ENCODE peak calls at places on chromosomes 3 and 15, in eight cellular contexts. One of them, this sample, is unnamed.

GRCh38 chr3:67516496-67516895 is 137.9 kb downstream of the SUCLG2 start:
- DNase-seq in endothelial cell of umbilical vein: no peak
- DNase-seq in prostate gland: peak; percentile 10
- DNase-seq in brain microvascular endothelial cell: no peak
- DNase-seq in IMR-90: no peak
- DNase-seq in transverse colon: no peak
- DNase-seq in lung: no peak
- DNase-seq in neural progenitor cell: no peak
- DNase-seq in this sample: no peak

GRCh38 chr3:7371693-7372572 is 511.0 kb downstream of the GRM7 start:
- DNase-seq in endothelial cell of umbilical vein: no peak
- DNase-seq in prostate gland: no peak
- DNase-seq in brain microvascular endothelial cell: no peak
- DNase-seq in IMR-90: no peak
- DNase-seq in transverse colon: no peak
- DNase-seq in lung: no peak
- DNase-seq in neural progenitor cell: no peak
- DNase-seq in this sample: no peak

GRCh38 chr3:146589899-146590508 is 15.1 kb downstream of the PLSCR5 start:
- DNase-seq in endothelial cell of umbilical vein: peak; percentile 67
- DNase-seq in prostate gland: peak; percentile 18
- DNase-seq in brain microvascular endothelial cell: peak; percentile 63
- DNase-seq in IMR-90: peak; percentile 52
- DNase-seq in transverse colon: peak; percentile 12
- DNase-seq in lung: no peak
- DNase-seq in neural progenitor cell: peak; percentile 42
- DNase-seq in this sample: peak; percentile 28

GRCh38 chr3:23648326-23648964 is 157.3 kb upstream of the UBE2E1 start:
- DNase-seq in endothelial cell of umbilical vein: peak; percentile 26
- DNase-seq in prostate gland: no peak
- DNase-seq in brain microvascular endothelial cell: no peak
- DNase-seq in IMR-90: peak; percentile 58
- DNase-seq in transverse colon: no peak
- DNase-seq in lung: peak; percentile 24
- DNase-seq in neural progenitor cell: peak; percentile 66
- DNase-seq in this sample: peak; percentile 68

GRCh38 chr3:2862366-2862765 is 247.8 kb downstream of the IL5RA start:
- DNase-seq in endothelial cell of umbilical vein: no peak
- DNase-seq in prostate gland: no peak
- DNase-seq in brain microvascular endothelial cell: no peak
- DNase-seq in IMR-90: no peak
- DNase-seq in transverse colon: no peak
- DNase-seq in lung: no peak
- DNase-seq in neural progenitor cell: no peak
- DNase-seq in this sample: no peak

GRCh38 chr3:170023165-170023564 is 14.6 kb upstream of the GPR160 start:
- DNase-seq in endothelial cell of umbilical vein: no peak
- DNase-seq in prostate gland: no peak
- DNase-seq in brain microvascular endothelial cell: no peak
- DNase-seq in IMR-90: no peak
- DNase-seq in transverse colon: no peak
- DNase-seq in lung: no peak
- DNase-seq in neural progenitor cell: no peak
- DNase-seq in this sample: no peak

GRCh38 chr15:33160054-33160453 is 34.5 kb downstream of the FMN1 start:
- DNase-seq in endothelial cell of umbilical vein: no peak
- DNase-seq in prostate gland: no peak
- DNase-seq in brain microvascular endothelial cell: no peak
- DNase-seq in IMR-90: no peak
- DNase-seq in transverse colon: no peak
- DNase-seq in lung: no peak
- DNase-seq in neural progenitor cell: no peak
- DNase-seq in this sample: peak; percentile 20

GRCh38 chr3:143168518-143169192 is 49.1 kb downstream of the CHST2 start:
- DNase-seq in endothelial cell of umbilical vein: peak; percentile 47
- DNase-seq in prostate gland: no peak
- DNase-seq in brain microvascular endothelial cell: peak; percentile 68
- DNase-seq in IMR-90: peak; percentile 44
- DNase-seq in transverse colon: no peak
- DNase-seq in lung: no peak
- DNase-seq in neural progenitor cell: no peak
- DNase-seq in this sample: peak; percentile 19

GRCh38 chr15:74460298-74460697 is 662 bp downstream of the UBL7 start:
- DNase-seq in endothelial cell of umbilical vein: no peak
- DNase-seq in prostate gland: no peak
- DNase-seq in brain microvascular endothelial cell: no peak
- DNase-seq in IMR-90: no peak
- DNase-seq in transverse colon: no peak
- DNase-seq in lung: no peak
- DNase-seq in neural progenitor cell: no peak
- DNase-seq in this sample: no peak

GRCh38 chr3:98971183-98971681 is 69.7 kb upstream of the DCBLD2 start:
- DNase-seq in endothelial cell of umbilical vein: peak; percentile 88
- DNase-seq in prostate gland: no peak
- DNase-seq in brain microvascular endothelial cell: peak; percentile 79
- DNase-seq in IMR-90: peak; percentile 95
- DNase-seq in transverse colon: no peak
- DNase-seq in lung: no peak
- DNase-seq in neural progenitor cell: no peak
- DNase-seq in this sample: peak; percentile 89

GRCh38 chr15:53675832-53676231 is 83.6 kb downstream of the WDR72 start:
- DNase-seq in endothelial cell of umbilical vein: no peak
- DNase-seq in prostate gland: no peak
- DNase-seq in brain microvascular endothelial cell: no peak
- DNase-seq in IMR-90: no peak
- DNase-seq in transverse colon: no peak
- DNase-seq in lung: no peak
- DNase-seq in neural progenitor cell: no peak
- DNase-seq in this sample: no peak

GRCh38 chr15:96347181-96348111 is 16.9 kb downstream of the NR2F2 start:
- DNase-seq in endothelial cell of umbilical vein: peak; percentile 86
- DNase-seq in prostate gland: no peak
- DNase-seq in brain microvascular endothelial cell: peak; percentile 40
- DNase-seq in IMR-90: no peak
- DNase-seq in transverse colon: no peak
- DNase-seq in lung: no peak
- DNase-seq in neural progenitor cell: peak; percentile 86
- DNase-seq in this sample: no peak

GRCh38 chr3:52845691-52846426 is 11.0 kb upstream of the MUSTN1 start:
- DNase-seq in endothelial cell of umbilical vein: no peak
- DNase-seq in prostate gland: no peak
- DNase-seq in brain microvascular endothelial cell: no peak
- DNase-seq in IMR-90: no peak
- DNase-seq in transverse colon: no peak
- DNase-seq in lung: no peak
- DNase-seq in neural progenitor cell: peak; percentile 19
- DNase-seq in this sample: peak; percentile 28

GRCh38 chr3:15815696-15816095 is 17.9 kb upstream of the ANKRD28 start:
- DNase-seq in endothelial cell of umbilical vein: peak; percentile 61
- DNase-seq in prostate gland: no peak
- DNase-seq in brain microvascular endothelial cell: no peak
- DNase-seq in IMR-90: peak; percentile 88
- DNase-seq in transverse colon: no peak
- DNase-seq in lung: no peak
- DNase-seq in neural progenitor cell: peak; percentile 17
- DNase-seq in this sample: peak; percentile 81

GRCh38 chr15:71049706-71050422 is 65.4 kb upstream of the THSD4 start:
- DNase-seq in endothelial cell of umbilical vein: no peak
- DNase-seq in prostate gland: no peak
- DNase-seq in brain microvascular endothelial cell: no peak
- DNase-seq in IMR-90: peak; percentile 68
- DNase-seq in transverse colon: no peak
- DNase-seq in lung: no peak
- DNase-seq in neural progenitor cell: peak; percentile 35
- DNase-seq in this sample: no peak
- TF ChIP-seq CTCF in endothelial cell of umbilical vein: no peak
- TF ChIP-seq CTCF in prostate gland: no peak
- TF ChIP-seq CTCF in brain microvascular endothelial cell: no peak
- TF ChIP-seq CTCF in IMR-90: no peak
- TF ChIP-seq CTCF in transverse colon: no peak
- TF ChIP-seq CTCF in lung: no peak
- TF ChIP-seq CTCF in neural progenitor cell: no peak
- TF ChIP-seq CTCF in this sample: no peak

GRCh38 chr3:150355581-150355980 is 52.5 kb upstream of the TSC22D2 start:
- DNase-seq in endothelial cell of umbilical vein: no peak
- DNase-seq in prostate gland: no peak
- DNase-seq in brain microvascular endothelial cell: no peak
- DNase-seq in IMR-90: no peak
- DNase-seq in transverse colon: no peak
- DNase-seq in lung: no peak
- DNase-seq in neural progenitor cell: no peak
- DNase-seq in this sample: no peak

GRCh38 chr3:150349314-150350097 is 58.6 kb upstream of the TSC22D2 start:
- DNase-seq in endothelial cell of umbilical vein: no peak
- DNase-seq in prostate gland: no peak
- DNase-seq in brain microvascular endothelial cell: no peak
- DNase-seq in IMR-90: no peak
- DNase-seq in transverse colon: no peak
- DNase-seq in lung: peak; percentile 38
- DNase-seq in neural progenitor cell: peak; percentile 63
- DNase-seq in this sample: peak; percentile 28

GRCh38 chr3:150352931-150353330 is 55.2 kb upstream of the TSC22D2 start:
- DNase-seq in endothelial cell of umbilical vein: no peak
- DNase-seq in prostate gland: no peak
- DNase-seq in brain microvascular endothelial cell: no peak
- DNase-seq in IMR-90: no peak
- DNase-seq in transverse colon: no peak
- DNase-seq in lung: no peak
- DNase-seq in neural progenitor cell: no peak
- DNase-seq in this sample: no peak

GRCh38 chr3:150348500-150348899 is 59.6 kb upstream of the TSC22D2 start:
- DNase-seq in endothelial cell of umbilical vein: peak; percentile 81
- DNase-seq in prostate gland: no peak
- DNase-seq in brain microvascular endothelial cell: peak; percentile 92
- DNase-seq in IMR-90: peak; percentile 91
- DNase-seq in transverse colon: peak; percentile 29
- DNase-seq in lung: no peak
- DNase-seq in neural progenitor cell: no peak
- DNase-seq in this sample: peak; percentile 91

DNA sequence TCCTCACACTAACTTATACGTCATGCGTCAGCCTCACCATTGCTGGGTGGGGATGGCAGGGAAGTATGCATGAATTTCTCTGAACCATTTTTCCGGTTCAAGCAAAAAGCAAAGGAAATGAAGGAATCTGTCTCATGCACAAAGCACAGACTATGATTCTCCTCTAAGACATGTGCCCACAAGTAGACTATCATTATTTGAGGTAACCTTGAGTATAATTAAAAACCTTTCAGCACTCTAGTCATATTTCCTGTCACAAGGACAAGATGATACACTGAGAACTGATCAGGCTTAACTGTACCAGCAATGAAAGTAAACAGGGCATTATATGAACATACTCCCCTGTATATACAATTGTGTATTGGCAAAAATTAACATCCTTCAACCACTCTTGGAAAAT is 56.7 kb upstream of the TSC22D2 start:
- DNase-seq in endothelial cell of umbilical vein: peak; percentile 11
- DNase-seq in prostate gland: no peak
- DNase-seq in brain microvascular endothelial cell: no peak
- DNase-seq in IMR-90: no peak
- DNase-seq in transverse colon: no peak
- DNase-seq in lung: no peak
- DNase-seq in neural progenitor cell: no peak
- DNase-seq in this sample: no peak
- H3K4me3 ChIP-seq in endothelial cell of umbilical vein: no peak overlapping the region
- H3K4me3 ChIP-seq in prostate gland: no peak overlapping the region
- H3K4me3 ChIP-seq in brain microvascular endothelial cell: no peak overlapping the region
- H3K4me3 ChIP-seq in IMR-90: no peak overlapping the region
- H3K4me3 ChIP-seq in transverse colon: no peak overlapping the region
- H3K4me3 ChIP-seq in lung: no peak overlapping the region
- H3K4me3 ChIP-seq in neural progenitor cell: no peak overlapping the region
- H3K4me3 ChIP-seq in this sample: no peak overlapping the region

DNA sequence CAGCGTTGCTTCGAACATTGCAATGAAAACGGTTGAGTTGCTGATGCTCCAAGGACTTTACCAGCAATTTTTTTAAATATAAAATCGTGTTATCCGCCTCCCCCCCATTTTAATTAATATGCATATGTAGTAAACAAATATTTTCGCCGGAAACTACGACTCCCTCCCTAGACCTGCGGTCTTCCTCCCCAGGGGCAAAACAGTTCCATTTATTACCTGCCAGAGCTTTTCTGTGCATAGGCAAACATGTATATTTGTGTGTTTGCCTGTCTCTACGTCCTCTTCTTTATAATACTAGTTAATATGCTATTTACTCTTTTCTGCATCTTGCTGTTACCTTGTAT is 593 bp upstream of the RSL24D1 start:
- DNase-seq in endothelial cell of umbilical vein: no peak
- DNase-seq in prostate gland: no peak
- DNase-seq in brain microvascular endothelial cell: no peak
- DNase-seq in IMR-90: no peak
- DNase-seq in transverse colon: no peak
- DNase-seq in lung: no peak
- DNase-seq in neural progenitor cell: no peak
- DNase-seq in this sample: no peak
- TF ChIP-seq CTCF in endothelial cell of umbilical vein: no peak
- TF ChIP-seq CTCF in prostate gland: no peak
- TF ChIP-seq CTCF in brain microvascular endothelial cell: no peak
- TF ChIP-seq CTCF in IMR-90: no peak
- TF ChIP-seq CTCF in transverse colon: no peak
- TF ChIP-seq CTCF in lung: no peak
- TF ChIP-seq CTCF in neural progenitor cell: no peak
- TF ChIP-seq CTCF in this sample: no peak

DNA sequence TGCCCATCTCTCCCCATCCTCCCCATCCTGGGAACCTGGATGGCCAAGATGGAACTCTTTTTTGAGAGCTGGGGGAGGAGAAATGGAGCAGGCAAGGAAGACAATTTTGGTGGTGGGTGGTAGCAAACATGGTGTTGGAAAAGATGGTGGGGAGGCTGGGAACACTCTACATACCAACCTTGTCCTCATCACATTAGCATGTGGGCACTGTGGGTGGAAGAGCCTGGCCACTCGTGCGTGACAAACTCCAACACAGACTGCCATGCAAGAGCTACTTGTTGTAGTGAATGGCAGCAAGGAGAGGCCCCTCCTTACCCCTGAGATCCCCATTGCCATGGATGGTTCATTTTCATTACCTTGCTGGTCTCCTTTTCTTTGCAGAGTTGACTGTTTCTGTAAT is 262.6 kb downstream of the RPLP1 start:
- DNase-seq in endothelial cell of umbilical vein: no peak
- DNase-seq in prostate gland: no peak
- DNase-seq in brain microvascular endothelial cell: no peak
- DNase-seq in IMR-90: no peak
- DNase-seq in transverse colon: no peak
- DNase-seq in lung: no peak
- DNase-seq in neural progenitor cell: no peak
- DNase-seq in this sample: no peak
- H3K4me3 ChIP-seq in endothelial cell of umbilical vein: no peak overlapping the region
- H3K4me3 ChIP-seq in prostate gland: no peak overlapping the region
- H3K4me3 ChIP-seq in brain microvascular endothelial cell: no peak overlapping the region
- H3K4me3 ChIP-seq in IMR-90: no peak overlapping the region
- H3K4me3 ChIP-seq in transverse colon: no peak overlapping the region
- H3K4me3 ChIP-seq in lung: no peak overlapping the region
- H3K4me3 ChIP-seq in neural progenitor cell: no peak overlapping the region
- H3K4me3 ChIP-seq in this sample: no peak overlapping the region

GRCh38 chr3:116018651-116019050 is 395.3 kb downstream of the GAP43 start:
- DNase-seq in endothelial cell of umbilical vein: no peak
- DNase-seq in prostate gland: no peak
- DNase-seq in brain microvascular endothelial cell: no peak
- DNase-seq in IMR-90: peak; percentile 45
- DNase-seq in transverse colon: no peak
- DNase-seq in lung: no peak
- DNase-seq in neural progenitor cell: no peak
- DNase-seq in this sample: peak; percentile 61
- TF ChIP-seq CTCF in endothelial cell of umbilical vein: no peak
- TF ChIP-seq CTCF in prostate gland: no peak
- TF ChIP-seq CTCF in brain microvascular endothelial cell: no peak
- TF ChIP-seq CTCF in IMR-90: no peak
- TF ChIP-seq CTCF in transverse colon: no peak
- TF ChIP-seq CTCF in lung: no peak
- TF ChIP-seq CTCF in neural progenitor cell: no peak
- TF ChIP-seq CTCF in this sample: no peak

GRCh38 chr15:72271221-72271620 is 1.1 kb downstream of the PARP6 start:
- DNase-seq in endothelial cell of umbilical vein: no peak
- DNase-seq in prostate gland: no peak
- DNase-seq in brain microvascular endothelial cell: no peak
- DNase-seq in IMR-90: no peak
- DNase-seq in transverse colon: no peak
- DNase-seq in lung: no peak
- DNase-seq in neural progenitor cell: no peak
- DNase-seq in this sample: no peak
- H3K4me3 ChIP-seq in endothelial cell of umbilical vein: no peak overlapping the region
- H3K4me3 ChIP-seq in prostate gland: no peak overlapping the region
- H3K4me3 ChIP-seq in brain microvascular endothelial cell: peak overlapping the region; percentile 88
- H3K4me3 ChIP-seq in IMR-90: no peak overlapping the region
- H3K4me3 ChIP-seq in transverse colon: no peak overlapping the region
- H3K4me3 ChIP-seq in lung: no peak overlapping the region
- H3K4me3 ChIP-seq in neural progenitor cell: peak overlapping the region; percentile 97
- H3K4me3 ChIP-seq in this sample: peak overlapping the region; percentile 84

This sample was measured in foreskin fibroblast.